ENCODE peak calls at places on chromosomes 13 and 19, in six cellular contexts. One of them, this sample, is unnamed.

GRCh38 chr13:81058211-81058915 is 717.4 kb upstream of the SPRY2 start:
- DNase-seq in kidney: no peak
- DNase-seq in fibroblast of lung: no peak
- DNase-seq in neural progenitor cell: no peak
- DNase-seq in IMR-90: no peak
- DNase-seq in K562: no peak
- DNase-seq in this sample: no peak

GRCh38 chr13:28753208-28753892 is 34.6 kb upstream of the SLC46A3 start:
- DNase-seq in K562: no peak
- DNase-seq in IMR-90: peak
- DNase-seq in fibroblast of lung: peak
- DNase-seq in neural progenitor cell: no peak
- DNase-seq in kidney: no peak
- DNase-seq in this sample: peak

GRCh38 chr19:41945135-41945766 is 13.9 kb downstream of the RABAC1 start:
- DNase-seq in kidney: no peak
- DNase-seq in fibroblast of lung: no peak
- DNase-seq in K562: no peak
- DNase-seq in IMR-90: no peak
- DNase-seq in neural progenitor cell: no peak
- DNase-seq in this sample: no peak

GRCh38 chr19:6952956-6953355 is 65.6 kb downstream of the ADGRE1 start:
- DNase-seq in fibroblast of lung: no peak
- DNase-seq in IMR-90: no peak
- DNase-seq in K562: peak
- DNase-seq in neural progenitor cell: no peak
- DNase-seq in kidney: no peak
- DNase-seq in this sample: no peak

GRCh38 chr19:48719263-48720171 is at the start of gene MAMSTR:
- DNase-seq in IMR-90: no peak
- DNase-seq in neural progenitor cell: no peak
- DNase-seq in fibroblast of lung: no peak
- DNase-seq in kidney: peak
- DNase-seq in K562: no peak
- DNase-seq in this sample: no peak

GRCh38 chr19:38654478-38655079 is 7.1 kb downstream of the ACTN4 start:
- DNase-seq in neural progenitor cell: no peak
- DNase-seq in fibroblast of lung: peak
- DNase-seq in kidney: no peak
- DNase-seq in K562: no peak
- DNase-seq in IMR-90: peak
- DNase-seq in this sample: peak

GRCh38 chr19:54905908-54906511 is at the start of gene NCR1:
- DNase-seq in fibroblast of lung: no peak
- DNase-seq in IMR-90: no peak
- DNase-seq in kidney: peak
- DNase-seq in K562: peak
- DNase-seq in neural progenitor cell: no peak
- DNase-seq in this sample: no peak

GRCh38 chr19:38173324-38174041 is 50.5 kb downstream of the DPF1 start:
- DNase-seq in neural progenitor cell: no peak
- DNase-seq in kidney: no peak
- DNase-seq in fibroblast of lung: peak
- DNase-seq in K562: no peak
- DNase-seq in IMR-90: peak
- DNase-seq in this sample: no peak

GRCh38 chr13:113115363-113116205 is 7.0 kb upstream of the F10 start:
- DNase-seq in neural progenitor cell: no peak
- DNase-seq in fibroblast of lung: no peak
- DNase-seq in kidney: peak
- DNase-seq in IMR-90: no peak
- DNase-seq in K562: no peak
- DNase-seq in this sample: no peak

GRCh38 chr19:1648156-1648925 is 4.1 kb downstream of the TCF3 start:
- DNase-seq in neural progenitor cell: no peak
- DNase-seq in fibroblast of lung: no peak
- DNase-seq in IMR-90: no peak
- DNase-seq in kidney: peak
- DNase-seq in K562: no peak
- DNase-seq in this sample: no peak

GRCh38 chr19:55283548-55284393 is at the start of gene BRSK1:
- DNase-seq in IMR-90: peak
- DNase-seq in K562: peak
- DNase-seq in kidney: peak
- DNase-seq in fibroblast of lung: peak
- DNase-seq in neural progenitor cell: peak
- DNase-seq in this sample: peak

GRCh38 chr13:97224544-97225324 is 2.6 kb downstream of the MBNL2 start:
- DNase-seq in K562: no peak
- DNase-seq in IMR-90: peak
- DNase-seq in neural progenitor cell: no peak
- DNase-seq in kidney: no peak
- DNase-seq in fibroblast of lung: peak
- DNase-seq in this sample: peak

GRCh38 chr19:42538841-42539709 is 10.8 kb upstream of the CEACAM1 start:
- DNase-seq in K562: no peak
- DNase-seq in kidney: no peak
- DNase-seq in IMR-90: no peak
- DNase-seq in fibroblast of lung: no peak
- DNase-seq in neural progenitor cell: no peak
- DNase-seq in this sample: no peak

GRCh38 chr13:32504263-32504662 is 34.3 kb downstream of the N4BP2L2 start:
- DNase-seq in fibroblast of lung: no peak
- DNase-seq in IMR-90: no peak
- DNase-seq in neural progenitor cell: no peak
- DNase-seq in K562: no peak
- DNase-seq in kidney: no peak
- DNase-seq in this sample: no peak

GRCh38 chr13:20616059-20616797 is 49.3 kb downstream of the IFT88 start:
- DNase-seq in IMR-90: peak
- DNase-seq in K562: no peak
- DNase-seq in fibroblast of lung: peak
- DNase-seq in neural progenitor cell: no peak
- DNase-seq in kidney: no peak
- DNase-seq in this sample: peak

GRCh38 chr19:10238172-10238783 is 7.1 kb upstream of the S1PR2 start:
- DNase-seq in K562: no peak
- DNase-seq in neural progenitor cell: no peak
- DNase-seq in kidney: peak
- DNase-seq in IMR-90: peak
- DNase-seq in fibroblast of lung: peak
- DNase-seq in this sample: peak

GRCh38 chr13:41960700-41961697 is at the start of gene VWA8:
- DNase-seq in neural progenitor cell: peak
- DNase-seq in kidney: peak
- DNase-seq in K562: peak
- DNase-seq in fibroblast of lung: peak
- DNase-seq in IMR-90: peak
- DNase-seq in this sample: peak

GRCh38 chr19:46963093-46963734 is 56.4 kb upstream of the NPAS1 start:
- DNase-seq in K562: no peak
- DNase-seq in kidney: peak
- DNase-seq in fibroblast of lung: peak
- DNase-seq in IMR-90: peak
- DNase-seq in neural progenitor cell: no peak
- DNase-seq in this sample: peak

GRCh38 chr19:42441047-42441440 is 1.7 kb downstream of the CXCL17 start:
- DNase-seq in fibroblast of lung: no peak
- DNase-seq in K562: peak
- DNase-seq in IMR-90: no peak
- DNase-seq in kidney: no peak
- DNase-seq in neural progenitor cell: no peak
- DNase-seq in this sample: no peak

GRCh38 chr19:912181-913079 is 589 bp downstream of the R3HDM4 start:
- DNase-seq in kidney: peak
- DNase-seq in IMR-90: no peak
- DNase-seq in K562: peak
- DNase-seq in fibroblast of lung: no peak
- DNase-seq in neural progenitor cell: no peak
- DNase-seq in this sample: no peak

GRCh38 chr13:77928909-77929308 is 10.3 kb upstream of the EDNRB start:
- DNase-seq in kidney: no peak
- DNase-seq in IMR-90: no peak
- DNase-seq in K562: no peak
- DNase-seq in neural progenitor cell: no peak
- DNase-seq in fibroblast of lung: no peak
- DNase-seq in this sample: no peak

GRCh38 chr19:9535934-9536333 is 2.5 kb downstream of the ZNF426 start:
- DNase-seq in K562: no peak
- DNase-seq in kidney: no peak
- DNase-seq in fibroblast of lung: no peak
- DNase-seq in neural progenitor cell: no peak
- DNase-seq in IMR-90: no peak
- DNase-seq in this sample: no peak

GRCh38 chr19:3184847-3185481 is 766 bp upstream of the NCLN start:
- DNase-seq in IMR-90: no peak
- DNase-seq in K562: peak
- DNase-seq in fibroblast of lung: no peak
- DNase-seq in neural progenitor cell: peak
- DNase-seq in kidney: no peak
- DNase-seq in this sample: peak

GRCh38 chr13:79604752-79605151 is 123.8 kb downstream of the NDFIP2 start:
- DNase-seq in neural progenitor cell: no peak
- DNase-seq in K562: no peak
- DNase-seq in IMR-90: no peak
- DNase-seq in kidney: no peak
- DNase-seq in fibroblast of lung: peak
- DNase-seq in this sample: peak

DNA sequence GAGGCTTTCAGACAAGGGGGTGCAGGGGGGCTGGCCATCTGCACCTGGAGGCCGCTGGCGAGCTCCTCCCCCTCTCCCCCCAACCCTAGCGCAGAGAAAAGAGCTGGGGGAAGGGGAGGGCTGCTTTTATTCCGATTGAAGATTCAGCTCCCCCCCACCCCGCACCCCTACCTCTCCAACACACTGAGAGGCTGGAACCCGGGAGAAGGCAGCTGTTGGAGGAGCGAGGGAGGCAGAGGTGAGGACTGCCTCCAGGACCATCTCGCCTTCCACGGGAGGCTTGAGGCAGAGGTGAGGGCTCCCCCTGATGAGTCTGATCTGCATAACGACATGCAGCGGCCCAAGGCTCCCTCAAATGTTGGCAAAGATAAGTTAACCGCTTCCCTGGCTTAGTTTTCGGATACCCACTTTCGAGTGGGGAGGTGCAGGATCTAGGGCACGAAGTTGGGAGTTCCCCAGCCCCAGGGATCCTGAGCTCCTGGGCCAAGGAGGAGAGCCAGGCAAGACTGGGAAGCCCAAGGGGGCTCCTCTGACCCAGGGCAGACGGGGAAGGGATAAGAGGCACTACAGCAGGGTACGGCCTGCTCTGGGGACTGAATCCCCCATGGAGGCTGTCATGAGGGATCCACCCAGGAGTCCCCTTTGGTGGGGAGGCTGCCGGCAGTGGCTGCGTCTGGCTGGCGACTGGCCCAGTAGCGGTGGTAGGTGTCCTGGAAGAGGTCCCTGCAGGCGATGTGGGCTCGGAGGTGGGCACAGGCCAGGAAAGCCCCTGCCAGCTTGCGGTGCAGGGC is 1.2 kb upstream of the NUMBL start:
- DNase-seq in IMR-90: no peak
- DNase-seq in fibroblast of lung: peak
- DNase-seq in K562: peak
- DNase-seq in neural progenitor cell: peak
- DNase-seq in kidney: peak
- DNase-seq in this sample: no peak
- H3K9ac ChIP-seq in IMR-90: no peak
- H3K9ac ChIP-seq in fibroblast of lung: peak
- H3K9ac ChIP-seq in K562: peak
- H3K9ac ChIP-seq in neural progenitor cell: no peak
- H3K9ac ChIP-seq in kidney: peak
- H3K9ac ChIP-seq in this sample: peak

GRCh38 chr19:36837902-36838783 is at the start of gene ZNF790:
- DNase-seq in IMR-90: peak
- DNase-seq in fibroblast of lung: peak
- DNase-seq in K562: peak
- DNase-seq in neural progenitor cell: peak
- DNase-seq in kidney: peak
- DNase-seq in this sample: peak

GRCh38 chr19:36833430-36833829 is 4.8 kb downstream of the ZNF790 start:
- DNase-seq in IMR-90: no peak
- DNase-seq in kidney: no peak
- DNase-seq in K562: no peak
- DNase-seq in fibroblast of lung: no peak
- DNase-seq in neural progenitor cell: no peak
- DNase-seq in this sample: no peak

GRCh38 chr19:36837525-36837901 is 674 bp downstream of the ZNF790 start:
- DNase-seq in neural progenitor cell: no peak
- DNase-seq in kidney: no peak
- DNase-seq in K562: no peak
- DNase-seq in fibroblast of lung: no peak
- DNase-seq in IMR-90: no peak
- DNase-seq in this sample: no peak

GRCh38 chr19:36838784-36839324 is 667 bp upstream of the ZNF790 start:
- DNase-seq in IMR-90: peak
- DNase-seq in neural progenitor cell: no peak
- DNase-seq in fibroblast of lung: no peak
- DNase-seq in kidney: no peak
- DNase-seq in K562: no peak
- DNase-seq in this sample: no peak
- H3K9ac ChIP-seq in IMR-90: peak
- H3K9ac ChIP-seq in neural progenitor cell: peak
- H3K9ac ChIP-seq in fibroblast of lung: peak
- H3K9ac ChIP-seq in kidney: peak
- H3K9ac ChIP-seq in K562: peak
- H3K9ac ChIP-seq in this sample: peak

GRCh38 chr19:33781536-33781935 is 15.1 kb upstream of the KCTD15 start:
- DNase-seq in IMR-90: no peak
- DNase-seq in K562: no peak
- DNase-seq in fibroblast of lung: no peak
- DNase-seq in neural progenitor cell: no peak
- DNase-seq in kidney: no peak
- DNase-seq in this sample: no peak
- H3K9ac ChIP-seq in IMR-90: no peak
- H3K9ac ChIP-seq in K562: no peak
- H3K9ac ChIP-seq in fibroblast of lung: no peak
- H3K9ac ChIP-seq in neural progenitor cell: no peak
- H3K9ac ChIP-seq in kidney: no peak
- H3K9ac ChIP-seq in this sample: no peak

DNA sequence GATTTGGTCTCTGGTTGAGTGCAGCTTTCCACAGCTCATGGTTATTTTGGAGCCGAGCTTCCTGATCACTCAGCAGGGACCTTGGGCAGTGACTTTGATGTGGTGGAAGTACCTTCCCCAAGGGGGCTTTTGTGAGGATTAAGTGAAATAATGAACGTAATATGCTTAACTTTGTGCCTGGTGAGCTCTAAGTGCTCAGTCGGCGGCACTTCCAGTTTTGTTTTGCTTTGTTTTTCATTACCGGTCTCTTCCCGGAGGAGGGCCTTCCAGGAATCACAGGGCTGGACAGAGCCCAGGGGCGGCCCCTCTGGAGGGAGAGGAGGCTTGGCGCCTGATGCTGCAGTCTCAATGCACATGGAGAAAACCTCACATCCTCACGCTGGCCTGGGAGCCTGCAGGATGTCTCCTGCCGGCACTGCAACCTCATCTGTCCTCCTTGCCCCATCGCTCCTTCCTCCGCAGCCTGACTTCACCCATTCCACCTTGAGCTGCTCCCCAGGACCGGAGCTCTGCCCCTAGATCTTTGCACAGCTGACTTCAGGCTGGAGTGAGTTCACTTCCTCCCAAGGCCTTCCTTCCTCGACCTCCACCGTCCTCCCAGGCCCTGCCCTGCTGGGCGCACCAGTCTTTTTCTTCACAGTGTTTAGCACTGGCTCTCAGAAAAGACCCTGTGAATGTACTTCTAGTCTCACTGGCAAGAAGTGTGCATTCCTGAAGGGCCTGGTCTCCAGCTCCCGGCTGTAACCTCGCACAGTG is 1.6 kb downstream of the PLEKHF1 start:
- DNase-seq in fibroblast of lung: peak
- DNase-seq in kidney: peak
- DNase-seq in neural progenitor cell: peak
- DNase-seq in IMR-90: peak
- DNase-seq in K562: peak
- DNase-seq in this sample: peak
- H3K9ac ChIP-seq in fibroblast of lung: peak
- H3K9ac ChIP-seq in kidney: peak
- H3K9ac ChIP-seq in neural progenitor cell: no peak
- H3K9ac ChIP-seq in IMR-90: peak
- H3K9ac ChIP-seq in K562: peak
- H3K9ac ChIP-seq in this sample: peak

This sample was measured in adipocyte.